ENCODE peak calls at places on chromosomes 7 and 10, in six cellular contexts. X is Ammon's horn, R is T follicular helper cell, L is GM23248, A is AG09309, O is erythroblast. V is an unnamed sample.
A peak's percentile ranks its signal among the peaks of the same experiment; 100 is the strongest.

GRCh38 chr10:95792211-95792780 is 36.3 kb downstream of the ENTPD1 start:
- DNase-seq in X (no peak), R (no peak), L (peak; percentile 15), A (no peak), O (no peak), V (no peak)

GRCh38 chr7:146397141-146397540 is 280.5 kb downstream of the CNTNAP2 start:
- DNase-seq in X (no peak), R (no peak), L (no peak), A (no peak), O (no peak), V (no peak)

GRCh38 chr7:127158659-127159058 is 94.1 kb downstream of the GRM8 start:
- DNase-seq in X (no peak), R (no peak), L (peak; percentile 0), A (no peak), O (peak; percentile 1), V (no peak)

GRCh38 chr7:30726296-30727006 is 25.5 kb upstream of the INMT start:
- DNase-seq in X (no peak), R (no peak), L (no peak), A (no peak), O (no peak), V (no peak)

GRCh38 chr10:31004611-31005193 is 27.0 kb downstream of the ZNF438 start:
- DNase-seq in X (no peak), R (no peak), L (peak; percentile 89), A (peak; percentile 71), O (no peak), V (no peak)

GRCh38 chr10:74292871-74293427 is 141.9 kb downstream of the ADK start:
- DNase-seq in X (no peak), R (no peak), L (peak; percentile 57), A (peak; percentile 34), O (no peak), V (no peak)

GRCh38 chr7:129240119-129240815 is 15.4 kb downstream of the AHCYL2 start:
- DNase-seq in X (peak; percentile 27), R (no peak), L (peak; percentile 46), A (no peak), O (no peak), V (no peak)

GRCh38 chr10:60375293-60376004 is 14.2 kb downstream of the ANK3 start:
- DNase-seq in X (no peak), R (no peak), L (no peak), A (no peak), O (no peak), V (peak; percentile 55)

GRCh38 chr10:62373995-62374861 is at the start of gene ZNF365:
- DNase-seq in X (peak; percentile 83), R (peak; percentile 4), L (peak; percentile 79), A (no peak), O (no peak), V (peak; percentile 66)

GRCh38 chr10:22314852-22315251 is 1.3 kb upstream of the COMMD3 start:
- DNase-seq in X (no peak), R (no peak), L (peak; percentile 34), A (no peak), O (no peak), V (no peak)

GRCh38 chr10:98023024-98023423 is 7.4 kb downstream of the CRTAC1 start:
- DNase-seq in X (no peak), R (no peak), L (no peak), A (no peak), O (no peak), V (no peak)

GRCh38 chr7:110940756-110941155 is 150.2 kb upstream of the LRRN3 start:
- DNase-seq in X (no peak), R (no peak), L (no peak), A (no peak), O (no peak), V (no peak)

GRCh38 chr10:44362866-44363711 is 21.8 kb downstream of the CXCL12 start:
- DNase-seq in X (no peak), R (no peak), L (no peak), A (no peak), O (no peak), V (no peak)

GRCh38 chr7:110521357-110521756 is 569.6 kb upstream of the LRRN3 start:
- DNase-seq in X (peak; percentile 6), R (no peak), L (no peak), A (no peak), O (no peak), V (peak; percentile 73)

GRCh38 chr7:133253522-133253882 is 624 bp downstream of the EXOC4 start:
- DNase-seq in X (peak; percentile 7), R (no peak), L (peak; percentile 51), A (no peak), O (peak; percentile 25), V (peak; percentile 33)

GRCh38 chr7:32670105-32670504 is 174.8 kb downstream of the AVL9 start:
- DNase-seq in X (no peak), R (no peak), L (peak; percentile 46), A (peak; percentile 18), O (peak; percentile 41), V (no peak)

GRCh38 chr7:141433698-141434097 is 117.5 kb upstream of the AGK start:
- DNase-seq in X (no peak), R (no peak), L (no peak), A (no peak), O (no peak), V (no peak)

GRCh38 chr10:8054243-8054497 is 318 bp upstream of the GATA3 start:
- DNase-seq in X (no peak), R (no peak), L (peak; percentile 30), A (no peak), O (no peak), V (no peak)

GRCh38 chr7:4683884-4684565 is 1.9 kb downstream of the FOXK1 start:
- DNase-seq in X (peak; percentile 66), R (peak; percentile 18), L (peak; percentile 84), A (no peak), O (peak; percentile 26), V (peak; percentile 27)

GRCh38 chr10:73095479-73096021 is 1.1 kb downstream of the P4HA1 start:
- DNase-seq in X (peak; percentile 61), R (no peak), L (peak; percentile 87), A (no peak), O (peak; percentile 47), V (peak; percentile 60)

GRCh38 chr10:114349505-114350211 is 54.6 kb downstream of the AFAP1L2 start:
- DNase-seq in X (no peak), R (no peak), L (no peak), A (no peak), O (no peak), V (no peak)

GRCh38 chr10:71532878-71533277 is 136.2 kb downstream of the CDH23 start:
- DNase-seq in X (no peak), R (no peak), L (no peak), A (no peak), O (no peak), V (no peak)

GRCh38 chr10:11243425-11244222 is 226.0 kb downstream of the CELF2 start:
- DNase-seq in X (no peak), R (no peak), L (peak; percentile 26), A (peak; percentile 42), O (no peak), V (no peak)

GRCh38 chr7:64431838-64432237 is 118.1 kb downstream of the ZNF736 start:
- DNase-seq in X (no peak), R (no peak), L (no peak), A (no peak), O (no peak), V (no peak)

GRCh38 chr7:131961281-131961680 is 404.9 kb upstream of the PODXL start:
- DNase-seq in X (no peak), R (no peak), L (no peak), A (no peak), O (no peak), V (no peak)

GRCh38 chr10:119469846-119470245 is 72.7 kb downstream of the RGS10 start:
- DNase-seq in X (no peak), R (no peak), L (no peak), A (no peak), O (no peak), V (no peak)

GRCh38 chr10:50470345-50470744 is 153.4 kb downstream of the SGMS1 start:
- DNase-seq in X (no peak), R (no peak), L (peak; percentile 8), A (no peak), O (no peak), V (no peak)

GRCh38 chr7:33933611-33934281 is 28.4 kb downstream of the BMPER start:
- DNase-seq in X (no peak), R (no peak), L (peak; percentile 98), A (peak; percentile 67), O (no peak), V (no peak)

GRCh38 chr10:114083040-114083439 is 39.4 kb downstream of the ADRB1 start:
- DNase-seq in X (no peak), R (no peak), L (no peak), A (no peak), O (peak; percentile 5), V (no peak)

GRCh38 chr7:107560898-107561516 is 2.7 kb downstream of the COG5 start:
- DNase-seq in X (no peak), R (peak; percentile 56), L (no peak), A (no peak), O (no peak), V (no peak)

GRCh38 chr7:47968852-47969774 is 10.3 kb downstream of the HUS1 start:
- DNase-seq in X (peak; percentile 74), R (peak; percentile 14), L (peak; percentile 62), A (no peak), O (peak; percentile 48), V (peak; percentile 73)

GRCh38 chr10:70617798-70618568 is 15.4 kb upstream of the PRF1 start:
- DNase-seq in X (no peak), R (no peak), L (peak; percentile 84), A (peak; percentile 39), O (no peak), V (no peak)

GRCh38 chr10:129417882-129418281 is 49.2 kb upstream of the MGMT start:
- DNase-seq in X (no peak), R (no peak), L (peak; percentile 20), A (no peak), O (no peak), V (no peak)

GRCh38 chr10:33291053-33291592 is 43.3 kb downstream of the NRP1 start:
- DNase-seq in X (no peak), R (no peak), L (peak; percentile 91), A (peak; percentile 89), O (no peak), V (no peak)

GRCh38 chr10:115936926-115937755 is 335.9 kb downstream of the GFRA1 start:
- DNase-seq in X (no peak), R (no peak), L (peak; percentile 89), A (peak; percentile 31), O (no peak), V (no peak)

GRCh38 chr7:25795824-25796235 is 356.2 kb upstream of the NFE2L3 start:
- DNase-seq in X (no peak), R (no peak), L (peak; percentile 77), A (no peak), O (no peak), V (no peak)

GRCh38 chr7:51067757-51068156 is 248.9 kb downstream of the COBL start:
- DNase-seq in X (peak; percentile 72), R (peak; percentile 12), L (peak; percentile 68), A (peak; percentile 46), O (peak; percentile 39), V (peak; percentile 47)